ENCODE peak calls at places on chromosomes 3 and 15, in six cellular contexts. P, H, Y, U, W and X are unnamed samples.

GRCh38 chr15:65373163-65373651 is 4.6 kb downstream of the IGDCC3 start:
- DNase-seq in P (no peak), H (no peak), Y (no peak), U (no peak), W (peak), X (no peak)

GRCh38 chr15:78177447-78177873 is 28.3 kb downstream of the IDH3A start:
- DNase-seq in P (peak), H (no peak), Y (peak), U (no peak), W (peak), X (peak)

GRCh38 chr3:106811376-106811775 is 565.9 kb upstream of the CCDC54 start:
- DNase-seq in P (no peak), H (peak), Y (no peak), U (no peak), W (no peak), X (peak)

GRCh38 chr3:18499256-18499655 is 74.1 kb upstream of the SATB1 start:
- DNase-seq in P (no peak), H (no peak), Y (no peak), U (no peak), W (no peak), X (no peak)

GRCh38 chr3:28743843-28744242 is 395.2 kb upstream of the AZI2 start:
- DNase-seq in P (no peak), H (no peak), Y (no peak), U (no peak), W (no peak), X (peak)

GRCh38 chr3:158152186-158152585 is 42.3 kb downstream of the RSRC1 start:
- DNase-seq in P (no peak), H (peak), Y (no peak), U (no peak), W (no peak), X (peak)

GRCh38 chr3:179304605-179305004 is 18.2 kb upstream of the ZNF639 start:
- DNase-seq in P (no peak), H (no peak), Y (no peak), U (no peak), W (no peak), X (no peak)

GRCh38 chr3:42149537-42150426 is 58.6 kb downstream of the TRAK1 start:
- DNase-seq in P (no peak), H (no peak), Y (no peak), U (no peak), W (no peak), X (no peak)

GRCh38 chr15:40162552-40162951 is 1.7 kb downstream of the BUB1B start:
- DNase-seq in P (no peak), H (no peak), Y (no peak), U (no peak), W (no peak), X (no peak)

GRCh38 chr3:33884204-33884561 is 85.8 kb downstream of the PDCD6IP start:
- DNase-seq in P (no peak), H (no peak), Y (no peak), U (no peak), W (peak), X (no peak)

GRCh38 chr15:101063212-101063611 is 144.1 kb downstream of the LRRK1 start:
- DNase-seq in P (no peak), H (no peak), Y (no peak), U (no peak), W (peak), X (no peak)

GRCh38 chr3:194246709-194247349 is 104.3 kb downstream of the CPN2 start:
- DNase-seq in P (no peak), H (no peak), Y (no peak), U (no peak), W (no peak), X (no peak)

GRCh38 chr15:81029416-81030367 is 29.0 kb downstream of the TLNRD1 start:
- DNase-seq in P (no peak), H (peak), Y (no peak), U (no peak), W (no peak), X (no peak)

GRCh38 chr3:63278171-63278999 is at the start of gene SYNPR:
- DNase-seq in P (no peak), H (no peak), Y (no peak), U (no peak), W (peak), X (no peak)

GRCh38 chr15:41334293-41335120 is 1.8 kb downstream of the NUSAP1 start:
- DNase-seq in P (no peak), H (no peak), Y (no peak), U (no peak), W (no peak), X (no peak)

GRCh38 chr15:70182858-70183695 is 85.4 kb upstream of the TLE3 start:
- DNase-seq in P (no peak), H (no peak), Y (no peak), U (no peak), W (peak), X (no peak)

GRCh38 chr3:126340081-126340511 is 17.1 kb downstream of the KLF15 start:
- DNase-seq in P (no peak), H (no peak), Y (no peak), U (no peak), W (no peak), X (no peak)

GRCh38 chr3:12730511-12731234 is 28.4 kb downstream of the TMEM40 start:
- DNase-seq in P (no peak), H (no peak), Y (no peak), U (no peak), W (no peak), X (no peak)

GRCh38 chr3:36648241-36649034 is 115.9 kb downstream of the DCLK3 start:
- DNase-seq in P (no peak), H (peak), Y (no peak), U (peak), W (no peak), X (peak)

GRCh38 chr15:46442901-46443590 is 808.2 kb downstream of the SQOR start:
- DNase-seq in P (no peak), H (no peak), Y (no peak), U (no peak), W (no peak), X (peak)

GRCh38 chr3:126103121-126104027 is 19.4 kb upstream of the SLC41A3 start:
- DNase-seq in P (no peak), H (no peak), Y (no peak), U (no peak), W (peak), X (no peak)

GRCh38 chr3:151085889-151086483 is 522 bp downstream of the MED12L start:
- DNase-seq in P (no peak), H (no peak), Y (peak), U (no peak), W (peak), X (peak)

GRCh38 chr15:64093627-64094417 is at the start of gene CIAO2A:
- DNase-seq in P (peak), H (peak), Y (peak), U (peak), W (peak), X (peak)

GRCh38 chr3:134334901-134335280 is 39.4 kb downstream of the AMOTL2 start:
- DNase-seq in P (no peak), H (no peak), Y (no peak), U (peak), W (peak), X (no peak)
- H2BK5ac ChIP-seq in P (peak), H (peak), Y (no peak), U (peak), W (no peak), X (no peak)

DNA sequence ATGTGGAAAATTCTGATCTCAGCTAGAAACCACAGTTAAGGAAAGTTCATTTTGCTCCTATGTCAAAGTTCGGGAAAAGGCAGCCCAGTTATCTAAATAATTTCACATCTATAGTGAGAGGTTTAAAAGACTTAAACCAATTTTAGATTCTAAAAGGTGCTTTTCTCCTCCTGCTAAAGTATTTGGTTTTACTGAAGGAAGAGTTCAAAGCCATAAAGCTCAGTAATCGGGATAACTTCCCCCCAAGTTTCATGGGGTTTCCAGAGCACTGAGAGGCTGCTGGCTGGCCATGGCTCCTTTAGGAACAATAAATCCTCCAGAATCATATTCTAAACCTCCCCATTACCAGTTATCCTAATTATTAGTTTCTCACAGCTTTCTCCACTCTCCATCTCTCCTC is 38.2 kb downstream of the ZIC4 start:
- DNase-seq in P (no peak), H (no peak), Y (no peak), U (no peak), W (no peak), X (no peak)
- H4K91ac ChIP-seq in P (no peak), H (no peak), Y (no peak), U (no peak), W (no peak), X (no peak)

DNA sequence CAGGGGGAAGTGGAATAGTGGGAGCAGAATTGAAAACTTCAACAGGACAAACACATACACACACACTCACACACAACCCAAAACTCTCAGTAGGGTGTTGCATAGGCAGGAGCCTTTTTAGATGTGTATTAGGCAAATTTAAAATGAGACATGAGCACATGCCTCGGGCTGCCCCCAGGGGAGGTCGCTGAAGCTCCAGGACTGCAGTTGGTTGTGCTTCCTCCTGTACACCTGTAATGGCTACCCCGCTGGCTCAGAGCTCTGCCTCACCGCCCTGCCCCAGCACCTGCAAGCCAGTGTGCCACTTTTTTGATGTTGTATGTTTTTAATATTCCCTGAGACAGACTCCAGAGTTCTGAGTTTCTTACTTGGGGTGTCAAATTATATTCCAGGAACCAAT is 303.4 kb upstream of the NR2E3 start:
- DNase-seq in P (no peak), H (no peak), Y (no peak), U (no peak), W (no peak), X (no peak)
- H3K27ac ChIP-seq in P (no peak), H (no peak), Y (no peak), U (no peak), W (no peak), X (no peak)

GRCh38 chr3:139994891-139995290 is 59.9 kb downstream of the CLSTN2 start:
- DNase-seq in P (no peak), H (no peak), Y (no peak), U (no peak), W (no peak), X (no peak)
- H2BK5ac ChIP-seq in P (no peak), H (no peak), Y (no peak), U (no peak), W (no peak), X (no peak)

GRCh38 chr15:82674873-82675272 is 27.7 kb upstream of the CPEB1 start:
- DNase-seq in P (no peak), H (no peak), Y (no peak), U (no peak), W (no peak), X (no peak)

GRCh38 chr15:82679626-82680199 is 30.0 kb downstream of the AP3B2 start:
- DNase-seq in P (no peak), H (no peak), Y (no peak), U (no peak), W (no peak), X (no peak)

GRCh38 chr15:82677720-82678323 is 30.7 kb upstream of the CPEB1 start:
- DNase-seq in P (no peak), H (no peak), Y (no peak), U (no peak), W (no peak), X (no peak)

GRCh38 chr15:82681371-82681770 is 28.3 kb downstream of the AP3B2 start:
- DNase-seq in P (no peak), H (no peak), Y (no peak), U (no peak), W (no peak), X (no peak)

GRCh38 chr15:82680200-82681102 is 29.2 kb downstream of the AP3B2 start:
- DNase-seq in P (peak), H (no peak), Y (peak), U (peak), W (peak), X (no peak)
- H4K91ac ChIP-seq in P (peak), H (no peak), Y (no peak), U (peak), W (no peak), X (no peak)

GRCh38 chr15:96334017-96334704 is 3.7 kb downstream of the NR2F2 start:
- DNase-seq in P (no peak), H (no peak), Y (peak), U (no peak), W (peak), X (peak)

GRCh38 chr15:96334705-96335428 is 4.4 kb downstream of the NR2F2 start:
- DNase-seq in P (no peak), H (no peak), Y (no peak), U (no peak), W (no peak), X (peak)

GRCh38 chr15:96331942-96332853 is 1.7 kb downstream of the NR2F2 start:
- DNase-seq in P (no peak), H (no peak), Y (peak), U (peak), W (peak), X (peak)

GRCh38 chr15:96332854-96333193 is 2.3 kb downstream of the NR2F2 start:
- DNase-seq in P (no peak), H (no peak), Y (no peak), U (no peak), W (no peak), X (no peak)

GRCh38 chr15:96333194-96334016 is 2.9 kb downstream of the NR2F2 start:
- DNase-seq in P (no peak), H (no peak), Y (peak), U (no peak), W (peak), X (peak)
- H3K27ac ChIP-seq in P (no peak), H (peak), Y (peak), U (peak), W (no peak), X (peak)